ENCODE peak calls at places on chromosomes 4 and X, in ten cellular contexts. R is heart left ventricle, A is small intestine, L is left ventricle myocardium inferior, O is endodermal cell, P is IMR-90, K is H7, X is uterus, B is PC-3, S is adrenal gland. Q is an unnamed sample. For H3K36me3 and H3K27me3, the result is how much of the 10 kb centered on the place peaks cover.

GRCh38 chr4:149910177-149910576 is 94.5 kb upstream of the IQCM start:
- DNase-seq in R (no peak), A (no peak), L (no peak), O (no peak), P (no peak), K (no peak), X (no peak), B (no peak), S (no peak), Q (no peak)

GRCh38 chr4:107966903-107967302 is 22.8 kb upstream of the HADH start:
- DNase-seq in R (no peak), A (no peak), L (no peak), O (no peak), P (no peak), K (no peak), X (no peak), B (no peak), S (no peak), Q (no peak)

GRCh38 chrX:39935414-39936064 is 162.2 kb downstream of the BCOR start:
- DNase-seq in R (no peak), A (no peak), L (no peak), O (peak), P (no peak), K (peak), X (no peak), B (no peak), S (no peak), Q (no peak)

GRCh38 chr4:147194604-147195003 is 248.9 kb upstream of the TTC29 start:
- DNase-seq in R (no peak), A (no peak), L (no peak), O (no peak), P (no peak), K (no peak), X (no peak), B (no peak), S (no peak), Q (no peak)

GRCh38 chr4:89111833-89112563 is 665 bp downstream of the TIGD2 start:
- DNase-seq in R (no peak), A (peak), L (no peak), O (no peak), P (peak), K (peak), X (no peak), B (peak), S (peak), Q (no peak)

GRCh38 chrX:153828723-153829548 is 1.4 kb downstream of the PDZD4 start:
- DNase-seq in R (no peak), A (no peak), L (no peak), O (peak), P (no peak), K (peak), X (no peak), B (no peak), S (no peak), Q (no peak)

GRCh38 chrX:104195489-104196084 is 29.3 kb downstream of the FAM199X start:
- DNase-seq in R (no peak), A (peak), L (no peak), O (no peak), P (peak), K (peak), X (no peak), B (peak), S (no peak), Q (no peak)

GRCh38 chrX:107123750-107124149 is 5.1 kb upstream of the RBM41 start:
- DNase-seq in R (no peak), A (no peak), L (no peak), O (no peak), P (no peak), K (no peak), X (no peak), B (peak), S (no peak), Q (no peak)

GRCh38 chr4:115418997-115419396 is 305.6 kb upstream of the NDST4 start:
- DNase-seq in R (no peak), A (no peak), L (no peak), O (peak), P (no peak), K (no peak), X (no peak), B (no peak), S (no peak), Q (no peak)

GRCh38 chrX:97616883-97617510 is 733.3 kb downstream of the RPA4 start:
- DNase-seq in R (no peak), A (no peak), L (no peak), O (no peak), P (peak), K (no peak), X (no peak), B (peak), S (no peak), Q (no peak)

GRCh38 chr4:185018834-185019450 is 652 bp downstream of the HELT start:
- DNase-seq in R (no peak), A (no peak), L (no peak), O (peak), P (no peak), K (peak), X (no peak), B (no peak), S (no peak), Q (no peak)

GRCh38 chrX:106889468-106889867 is 13.7 kb downstream of the RIPPLY1 start:
- DNase-seq in R (no peak), A (no peak), L (no peak), O (no peak), P (no peak), K (no peak), X (no peak), B (no peak), S (no peak), Q (no peak)

GRCh38 chrX:16319929-16320328 is 152.6 kb downstream of the MAGEB17 start:
- DNase-seq in R (no peak), A (no peak), L (no peak), O (no peak), P (peak), K (no peak), X (no peak), B (no peak), S (no peak), Q (no peak)

GRCh38 chrX:27815209-27815608 is 7.4 kb downstream of the MAGEB10 start:
- DNase-seq in R (no peak), A (no peak), L (no peak), O (no peak), P (peak), K (no peak), X (no peak), B (peak), S (no peak), Q (no peak)

GRCh38 chr4:87219648-87220093 is 747 bp downstream of the KLHL8 start:
- DNase-seq in R (peak), A (peak), L (peak), O (peak), P (peak), K (no peak), X (peak), B (peak), S (peak), Q (no peak)

GRCh38 chr4:121758896-121759568 is 5.9 kb downstream of the SMIM43 start:
- DNase-seq in R (no peak), A (no peak), L (no peak), O (no peak), P (peak), K (no peak), X (no peak), B (peak), S (no peak), Q (no peak)

GRCh38 chrX:104187931-104188330 is 21.7 kb downstream of the FAM199X start:
- DNase-seq in R (no peak), A (no peak), L (no peak), O (no peak), P (no peak), K (no peak), X (no peak), B (no peak), S (no peak), Q (no peak)

GRCh38 chr4:20616848-20617247 is 83.4 kb upstream of the PACRGL start:
- DNase-seq in R (no peak), A (no peak), L (no peak), O (no peak), P (no peak), K (no peak), X (no peak), B (no peak), S (no peak), Q (peak)

GRCh38 chr4:158033416-158033863 is 139.4 kb downstream of the GASK1B start:
- DNase-seq in R (no peak), A (peak), L (no peak), O (no peak), P (peak), K (no peak), X (no peak), B (peak), S (no peak), Q (no peak)

GRCh38 chr4:133148690-133149363 is at the start of gene PCDH10:
- DNase-seq in R (peak), A (peak), L (peak), O (peak), P (peak), K (peak), X (peak), B (peak), S (peak), Q (peak)

GRCh38 chr4:184929476-184929875 is 88.8 kb upstream of the HELT start:
- DNase-seq in R (no peak), A (no peak), L (no peak), O (no peak), P (no peak), K (no peak), X (no peak), B (no peak), S (no peak), Q (no peak)

GRCh38 chrX:22155126-22155525 is 117.6 kb upstream of the CBLL2 start:
- DNase-seq in R (no peak), A (no peak), L (no peak), O (no peak), P (no peak), K (no peak), X (no peak), B (no peak), S (no peak), Q (no peak)

GRCh38 chr4:15963568-15963967 is 593 bp upstream of the FGFBP2 start:
- DNase-seq in R (no peak), A (no peak), L (no peak), O (no peak), P (no peak), K (peak), X (no peak), B (no peak), S (no peak), Q (no peak)

GRCh38 chr4:171719691-171720090 is 93.5 kb upstream of the GALNTL6 start:
- DNase-seq in R (no peak), A (no peak), L (no peak), O (no peak), P (no peak), K (no peak), X (no peak), B (no peak), S (no peak), Q (no peak)

GRCh38 chr4:19711871-19712270 is 539.8 kb upstream of the SLIT2 start:
- DNase-seq in R (no peak), A (no peak), L (no peak), O (no peak), P (peak), K (no peak), X (no peak), B (peak), S (no peak), Q (no peak)

GRCh38 chr4:121510260-121510942 is 129.6 kb upstream of the QRFPR start:
- DNase-seq in R (no peak), A (no peak), L (no peak), O (peak), P (no peak), K (peak), X (no peak), B (no peak), S (no peak), Q (no peak)

GRCh38 chrX:153411988-153412574 is 809 bp downstream of the ZFP92 start:
- DNase-seq in R (no peak), A (no peak), L (no peak), O (no peak), P (no peak), K (no peak), X (no peak), B (no peak), S (no peak), Q (no peak)

GRCh38 chr4:10582059-10582686 is 102.4 kb downstream of the CLNK start:
- DNase-seq in R (peak), A (peak), L (no peak), O (peak), P (peak), K (peak), X (no peak), B (peak), S (peak), Q (no peak)

DNA sequence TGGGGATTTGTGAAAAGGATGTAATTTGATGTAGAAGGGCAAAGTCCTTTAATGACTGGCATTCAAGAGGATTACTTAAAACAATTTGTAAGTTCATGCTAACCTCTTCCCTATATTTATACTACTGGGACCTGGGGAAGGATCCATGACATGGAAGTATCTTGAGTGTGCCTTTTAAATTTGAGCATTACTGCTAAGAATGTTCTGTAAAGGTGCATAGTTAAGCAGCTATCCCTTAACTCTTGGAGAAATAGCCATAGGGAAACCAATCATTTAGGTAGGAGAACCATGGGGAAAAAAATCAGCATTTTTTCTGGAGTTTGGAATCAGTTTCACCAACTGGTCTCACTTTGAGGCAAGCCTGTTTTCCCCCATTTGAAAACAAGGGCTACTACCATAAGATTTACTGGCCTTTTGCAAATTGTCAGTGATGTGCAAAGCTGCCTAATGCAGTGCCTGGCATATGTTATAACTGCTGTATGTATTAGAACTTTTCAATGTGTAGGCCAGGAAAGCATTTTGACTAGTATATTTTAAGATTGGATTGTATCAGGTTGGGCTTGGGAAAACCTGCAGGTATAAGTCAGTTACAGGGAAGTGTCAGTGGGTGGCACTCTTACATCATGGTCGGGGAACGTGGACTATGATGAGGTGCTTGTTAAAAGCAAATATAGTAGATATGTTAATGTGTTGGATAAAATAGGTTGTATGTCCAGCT is 72.1 kb downstream of the PRSS12 start:
- DNase-seq in R (peak), A (peak), L (no peak), O (peak), P (peak), K (peak), X (peak), B (peak), S (peak), Q (no peak)
- H3K4me3 ChIP-seq in R (no peak), A (no peak), L (peak), O (peak), P (peak), K (no peak), X (no peak), B (peak), S (no peak), Q (no peak)

DNA sequence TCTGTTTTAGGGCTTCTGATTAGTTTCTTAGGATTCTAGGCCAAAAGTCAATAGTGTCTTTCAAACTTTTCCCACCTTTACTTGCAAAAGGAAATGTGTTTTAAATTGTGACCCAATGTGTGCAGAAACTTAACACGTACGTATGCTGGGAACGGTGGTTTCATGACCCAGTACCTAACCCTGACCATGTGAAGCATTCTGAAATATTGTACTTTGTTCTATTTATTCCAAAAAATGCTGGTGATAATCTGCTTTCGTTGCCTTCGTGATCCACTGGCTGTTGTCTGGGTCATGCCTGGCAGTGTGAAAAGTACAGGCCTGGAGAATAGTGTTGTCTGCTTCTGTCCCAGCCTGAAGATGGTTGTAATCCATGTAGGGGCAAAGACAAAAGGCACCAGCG is 26.7 kb upstream of the TADA2B start:
- DNase-seq in R (no peak), A (no peak), L (no peak), O (no peak), P (no peak), K (no peak), X (no peak), B (no peak), S (no peak), Q (no peak)
- H3K36me3 ChIP-seq in R (under half), A (under half), L (half or more), O (half or more), P (under half), K (under half), X (under half), B (under half), S (half or more), Q (half or more)

GRCh38 chrX:145613894-145614293 is 203.7 kb upstream of the SLITRK2 start:
- DNase-seq in R (no peak), A (no peak), L (no peak), O (no peak), P (no peak), K (no peak), X (no peak), B (peak), S (no peak), Q (no peak)

DNA sequence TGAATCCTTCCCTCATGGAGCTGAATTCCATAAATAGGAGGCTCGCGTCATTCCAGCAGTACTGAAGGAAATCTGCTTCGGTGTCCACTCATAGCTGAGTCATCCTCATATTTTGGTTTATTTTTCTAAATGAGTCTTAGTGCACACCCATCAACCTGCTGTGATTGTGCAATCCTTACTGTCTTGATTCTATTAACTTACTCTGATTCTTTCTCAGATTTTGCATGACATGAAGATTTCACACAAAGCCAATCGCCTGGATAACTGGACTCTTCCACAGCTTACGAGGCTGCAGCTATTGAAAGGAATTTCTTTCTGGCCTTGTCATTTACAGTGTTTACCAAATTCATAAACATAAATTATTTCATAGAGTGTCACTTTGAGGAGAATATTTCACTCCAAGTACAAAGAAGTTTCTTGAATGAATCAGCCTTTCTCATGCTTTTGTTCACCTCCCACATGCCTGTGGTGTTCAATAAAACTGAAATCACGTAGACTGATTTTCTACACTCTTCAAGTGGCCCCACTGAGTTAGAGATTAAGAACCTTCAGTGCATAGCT is 207.6 kb upstream of the SLITRK2 start:
- DNase-seq in R (no peak), A (no peak), L (no peak), O (no peak), P (peak), K (no peak), X (no peak), B (peak), S (no peak), Q (no peak)
- H3K27me3 ChIP-seq in R (under half), A (under half), L (under half), O (under half), P (under half), K (under half), X (under half), B (under half), S (under half), Q (under half)

GRCh38 chr4:17694552-17694951 is 80.1 kb downstream of the MED28 start:
- DNase-seq in R (no peak), A (no peak), L (no peak), O (no peak), P (no peak), K (no peak), X (no peak), B (no peak), S (no peak), Q (no peak)
- H3K4me3 ChIP-seq in R (no peak), A (no peak), L (no peak), O (no peak), P (no peak), K (no peak), X (no peak), B (no peak), S (no peak), Q (no peak)

GRCh38 chr4:735583-735982 is 30.0 kb downstream of the PCGF3 start:
- DNase-seq in R (no peak), A (no peak), L (no peak), O (no peak), P (no peak), K (no peak), X (no peak), B (no peak), S (no peak), Q (no peak)
- H3K36me3 ChIP-seq in R (under half), A (under half), L (half or more), O (half or more), P (half or more), K (under half), X (under half), B (under half), S (half or more), Q (half or more)

GRCh38 chr4:41750158-41750623 is 1.7 kb upstream of the PHOX2B start:
- DNase-seq in R (no peak), A (no peak), L (no peak), O (peak), P (no peak), K (peak), X (no peak), B (no peak), S (no peak), Q (no peak)

GRCh38 chr4:41748074-41748787 is at the start of gene PHOX2B:
- DNase-seq in R (no peak), A (no peak), L (no peak), O (peak), P (no peak), K (peak), X (no peak), B (no peak), S (no peak), Q (no peak)

GRCh38 chr4:41749650-41750049 is 1.1 kb upstream of the PHOX2B start:
- DNase-seq in R (no peak), A (no peak), L (no peak), O (peak), P (no peak), K (peak), X (no peak), B (no peak), S (no peak), Q (no peak)

GRCh38 chr4:41747230-41748055 is 1.1 kb downstream of the PHOX2B start:
- DNase-seq in R (no peak), A (no peak), L (no peak), O (peak), P (no peak), K (peak), X (no peak), B (no peak), S (no peak), Q (no peak)

DNA sequence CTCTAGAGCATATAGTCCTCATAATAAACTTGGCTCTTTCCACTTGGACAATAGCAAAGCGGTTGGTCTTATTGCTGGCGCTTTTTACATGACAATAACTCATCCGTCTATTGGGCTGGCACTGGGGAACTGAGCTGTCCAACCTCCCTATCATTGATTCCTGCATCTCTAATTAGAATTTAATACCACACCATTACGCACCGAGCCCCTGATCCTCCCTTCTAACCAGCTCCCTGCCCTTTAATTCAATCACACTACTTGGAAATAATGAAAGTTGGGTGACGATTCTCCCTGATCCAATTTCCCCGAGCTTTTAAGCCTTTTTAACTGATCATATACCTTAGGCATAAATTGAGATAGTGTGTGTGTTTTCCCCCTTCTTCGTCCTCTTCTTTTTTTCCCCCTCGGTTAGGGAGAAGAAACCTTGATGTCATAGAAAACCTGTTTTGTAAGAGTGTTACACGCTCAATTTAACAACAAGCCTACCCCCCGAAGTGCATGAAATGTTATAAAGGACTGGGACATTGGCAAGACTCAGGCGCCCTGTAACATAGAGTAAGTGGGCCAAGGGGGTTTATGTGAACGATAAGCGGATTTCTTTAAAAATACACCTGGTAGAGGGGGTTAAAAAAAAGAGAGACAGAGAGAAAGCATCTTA is 392 bp upstream of the PHOX2B start:
- DNase-seq in R (no peak), A (no peak), L (no peak), O (no peak), P (no peak), K (peak), X (no peak), B (no peak), S (no peak), Q (no peak)
- H3K27me3 ChIP-seq in R (half or more), A (under half), L (half or more), O (half or more), P (half or more), K (half or more), X (under half), B (half or more), S (half or more), Q (under half)